ENCODE peak calls at places on chromosomes 7 and 10, in nine cellular contexts. Q is A549, Z is K562, U is transverse colon, V is ovary, K is GM12878, N is sigmoid colon, O is tibial nerve, T is suprapubic skin. D is an unnamed sample.

GRCh38 chr7:17130281-17131059 is 168.0 kb upstream of the AHR start:
- DNase-seq in N (no peak), U (no peak), Z (no peak), O (no peak), T (no peak), Q (peak; percentile 95), K (no peak), V (no peak), D (no peak)

GRCh38 chr7:2517004-2517403 is 2.6 kb upstream of the LFNG start:
- DNase-seq in O (no peak), Z (no peak), N (no peak), V (no peak), U (no peak), K (no peak), T (no peak), Q (no peak), D (no peak)

GRCh38 chr7:1679966-1680730 is 10.1 kb downstream of the ELFN1 start:
- DNase-seq in K (no peak), Q (no peak), T (peak; percentile 55), O (no peak), N (peak; percentile 36), Z (no peak), U (no peak), V (no peak), D (peak; percentile 8)

GRCh38 chr7:7764515-7765138 is 46.2 kb upstream of the RPA3 start:
- DNase-seq in T (no peak), N (no peak), O (no peak), U (no peak), K (no peak), V (no peak), Z (no peak), Q (no peak), D (no peak)

GRCh38 chr7:82164813-82165212 is 278.8 kb downstream of the CACNA2D1 start:
- DNase-seq in U (no peak), N (no peak), V (peak; percentile 36), Q (peak; percentile 46), T (no peak), K (no peak), O (peak; percentile 44), Z (no peak), D (no peak)

GRCh38 chr7:149880871-149881301 is 7.1 kb downstream of the ATP6V0E2 start:
- DNase-seq in O (no peak), Q (no peak), K (no peak), V (no peak), U (no peak), N (peak; percentile 76), T (no peak), Z (no peak), D (no peak)

GRCh38 chr7:66277492-66277891 is 72.4 kb downstream of the TPST1 start:
- DNase-seq in Q (no peak), Z (no peak), U (no peak), T (no peak), K (no peak), O (no peak), V (no peak), N (no peak), D (no peak)

GRCh38 chr10:77622822-77623410 is 14.7 kb downstream of the KCNMA1 start:
- DNase-seq in Q (no peak), U (no peak), Z (no peak), K (no peak), N (no peak), V (no peak), T (no peak), O (no peak), D (no peak)

GRCh38 chr10:86374664-86375063 is 8.1 kb upstream of the GRID1 start:
- DNase-seq in K (no peak), V (no peak), O (no peak), N (peak; percentile 40), Z (no peak), U (no peak), T (peak; percentile 47), Q (no peak), D (peak; percentile 23)

DNA sequence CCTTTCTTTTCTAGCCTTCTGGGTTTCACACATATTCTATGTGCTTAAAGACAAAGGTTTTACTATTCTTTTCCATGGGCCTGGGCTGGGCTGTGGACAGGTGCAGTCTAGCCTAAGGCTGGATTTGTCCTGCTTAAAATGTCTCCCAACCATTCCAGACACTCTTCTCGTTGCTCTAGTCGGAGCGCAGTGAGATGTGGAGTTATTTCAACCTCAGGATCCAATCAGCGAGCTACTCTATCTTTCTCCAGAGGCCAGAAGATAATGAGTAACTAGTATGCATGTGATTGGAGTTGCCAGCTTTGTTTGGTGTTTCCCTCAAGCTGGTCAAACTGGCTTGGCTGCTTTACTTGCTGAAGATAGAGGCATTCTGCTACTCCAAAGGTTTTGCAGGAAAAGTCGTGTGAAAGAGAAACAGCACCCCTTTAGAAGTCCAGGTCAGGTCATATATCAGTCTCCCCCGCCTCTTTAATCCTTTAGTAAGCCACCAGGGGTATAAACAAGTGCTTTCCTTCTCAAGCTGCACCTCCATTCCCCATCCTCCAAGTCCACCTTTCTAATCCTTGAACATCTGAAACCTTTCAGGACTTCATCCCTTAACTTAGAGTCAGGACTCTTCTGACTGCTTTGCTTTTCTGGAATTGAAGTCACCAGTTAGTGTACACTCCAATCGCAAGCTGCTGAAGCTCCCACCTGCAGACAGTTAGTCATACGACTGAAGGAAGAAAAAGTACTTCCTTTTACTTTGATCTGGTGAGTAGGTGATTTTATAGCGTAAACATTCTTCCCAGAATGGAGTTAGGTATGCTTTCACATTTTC is 78.8 kb downstream of the DNMBP start:
- DNase-seq in V (no peak), Z (no peak), N (no peak), K (no peak), T (no peak), Q (peak; percentile 71), O (no peak), U (peak; percentile 89), D (peak; percentile 91)
- H3K4me3 ChIP-seq in V (no peak overlapping the region), Z (no peak overlapping the region), N (no peak overlapping the region), K (no peak overlapping the region), T (peak overlapping the region; percentile 23), Q (peak overlapping the region; percentile 42), O (no peak overlapping the region), U (peak overlapping the region; percentile 37), D (peak overlapping the region; percentile 47)

GRCh38 chr10:110916554-110917346 is 2.2 kb downstream of the BBIP1 start:
- DNase-seq in O (no peak), K (no peak), Q (peak; percentile 46), Z (no peak), V (no peak), T (no peak), U (no peak), N (no peak), D (no peak)

GRCh38 chr10:110919349-110919931 is at the start of gene SHOC2:
- DNase-seq in V (peak; percentile 99), T (peak; percentile 100), U (peak; percentile 99), Q (no peak), O (no peak), Z (peak; percentile 82), K (no peak), N (peak; percentile 100), D (peak; percentile 99)

GRCh38 chr10:110919971-110920881 is 822 bp downstream of the SHOC2 start:
- DNase-seq in N (peak; percentile 73), V (peak; percentile 47), T (no peak), Z (no peak), O (peak; percentile 11), U (peak; percentile 34), Q (peak; percentile 54), K (peak; percentile 69), D (no peak)

GRCh38 chr10:110918633-110919348 is at the start of gene BBIP1:
- DNase-seq in N (no peak), V (no peak), O (peak; percentile 98), U (no peak), Q (peak; percentile 99), Z (no peak), T (no peak), K (peak; percentile 99), D (no peak)

DNA sequence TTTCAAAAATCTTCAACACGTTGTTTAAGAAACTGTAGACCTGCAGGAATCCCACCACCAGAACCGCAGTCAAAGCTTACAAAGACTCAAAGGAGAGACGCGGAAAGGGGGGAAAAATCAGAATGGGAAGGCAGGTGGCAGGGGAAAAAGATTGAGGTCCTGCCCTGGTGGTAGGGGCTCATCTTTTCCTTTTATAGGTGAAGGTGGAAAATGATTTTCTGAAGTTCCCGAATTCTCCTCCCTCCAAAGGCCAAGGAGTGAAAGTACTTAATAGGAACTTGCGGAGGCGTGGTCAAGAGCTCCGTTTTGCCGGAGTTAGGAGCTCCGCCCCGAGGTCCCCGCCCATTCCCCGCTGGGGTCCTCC is 729 bp downstream of the BBIP1 start:
- DNase-seq in O (peak; percentile 87), V (peak; percentile 96), T (peak; percentile 97), N (peak; percentile 98), Z (peak; percentile 85), K (peak; percentile 63), Q (peak; percentile 96), U (peak; percentile 97), D (peak; percentile 97)
- TF ChIP-seq EP300 in O (no peak), V (no peak), T (no peak), N (no peak), Z (no peak), K (no peak), Q (no peak), U (no peak), D (no peak)

DNA sequence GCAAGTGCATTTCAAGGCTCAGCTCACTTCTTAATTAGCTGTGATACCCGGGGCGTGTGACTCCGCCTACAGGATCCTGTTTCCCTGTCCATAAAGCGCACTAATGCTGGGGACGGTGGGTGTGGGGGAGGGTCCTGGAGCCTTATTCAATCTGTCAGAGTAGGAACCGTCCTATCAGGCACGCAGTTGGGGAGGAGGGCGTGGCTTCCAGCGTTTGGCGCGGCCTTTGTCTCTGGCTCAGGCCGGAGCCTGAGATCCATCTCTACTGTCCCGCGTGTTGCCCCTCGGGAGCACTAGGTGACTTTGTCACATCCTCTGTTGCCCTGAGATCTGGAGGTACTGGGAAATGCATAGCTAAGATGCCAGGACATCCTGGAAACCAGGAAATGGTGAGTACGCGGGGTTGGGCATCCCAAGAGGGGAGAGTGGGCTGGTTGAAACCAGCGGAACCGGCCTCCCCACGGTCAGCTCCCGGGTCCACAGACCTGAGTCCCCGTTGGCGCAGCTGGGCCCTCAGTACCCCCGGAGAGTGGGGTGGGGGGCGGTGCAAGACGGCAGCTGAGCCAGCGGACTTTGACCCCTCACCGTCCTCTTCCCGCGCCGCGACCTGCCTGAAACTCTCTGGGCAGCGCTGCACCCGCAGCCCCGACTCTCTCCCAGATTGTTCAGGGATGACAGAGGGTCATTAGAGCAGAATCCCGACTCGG is 104.4 kb upstream of the ZNF92 start:
- DNase-seq in Q (peak; percentile 91), U (no peak), N (no peak), K (peak; percentile 73), Z (peak; percentile 96), O (no peak), V (no peak), T (no peak), D (no peak)
- H3K4me3 ChIP-seq in Q (peak overlapping the region; percentile 79), U (peak overlapping the region; percentile 32), N (no peak overlapping the region), K (peak overlapping the region; percentile 75), Z (peak overlapping the region; percentile 60), O (no peak overlapping the region), V (no peak overlapping the region), T (peak overlapping the region; percentile 43), D (peak overlapping the region; percentile 32)

GRCh38 chr7:115276791-115277190 is 354.9 kb downstream of the MDFIC start:
- DNase-seq in V (no peak), O (no peak), K (no peak), Q (no peak), Z (no peak), T (no peak), U (no peak), N (no peak), D (no peak)

GRCh38 chr7:115269486-115269885 is 347.6 kb downstream of the MDFIC start:
- DNase-seq in K (no peak), Z (no peak), U (no peak), T (no peak), Q (no peak), V (no peak), O (no peak), N (no peak), D (no peak)

GRCh38 chr7:115267503-115267902 is 345.6 kb downstream of the MDFIC start:
- DNase-seq in O (no peak), K (no peak), U (no peak), Z (no peak), V (no peak), T (no peak), Q (no peak), N (no peak), D (no peak)

GRCh38 chr7:115271332-115272235 is 349.7 kb downstream of the MDFIC start:
- DNase-seq in V (no peak), O (no peak), Z (no peak), U (no peak), K (no peak), T (no peak), Q (no peak), N (no peak), D (no peak)
- TF ChIP-seq EP300 in V (no peak), O (no peak), Z (no peak), U (no peak), K (no peak), T (no peak), Q (no peak), N (no peak), D (no peak)